ENCODE peak calls at places on chromosomes 3 and 15, in eight cellular contexts. M, E, O, W, H, V, I and Q are unnamed samples.

GRCh38 chr3:36688815-36689214 is 75.5 kb downstream of the DCLK3 start:
- DNase-seq in M (no peak), E (no peak), O (no peak), W (no peak), H (no peak), V (no peak), I (no peak), Q (no peak)

GRCh38 chr15:51883436-51883835 is 54.0 kb downstream of the TMOD3 start:
- DNase-seq in M (no peak), E (no peak), O (peak; percentile 75), W (no peak), H (peak; percentile 56), V (no peak), I (no peak), Q (no peak)

GRCh38 chr3:149368850-149369497 is 8.5 kb downstream of the TM4SF1 start:
- DNase-seq in M (no peak), E (no peak), O (no peak), W (peak; percentile 21), H (no peak), V (no peak), I (no peak), Q (no peak)

GRCh38 chr3:133401374-133402135 is 1.7 kb downstream of the BFSP2 start:
- DNase-seq in M (no peak), E (no peak), O (no peak), W (no peak), H (no peak), V (no peak), I (no peak), Q (no peak)

GRCh38 chr3:170233532-170233931 is 11.3 kb downstream of the PRKCI start:
- DNase-seq in M (no peak), E (no peak), O (peak; percentile 15), W (no peak), H (peak; percentile 98), V (no peak), I (no peak), Q (no peak)

GRCh38 chr15:41207687-41208448 is 22.7 kb downstream of the EXD1 start:
- DNase-seq in M (no peak), E (no peak), O (no peak), W (no peak), H (peak; percentile 23), V (no peak), I (no peak), Q (no peak)

GRCh38 chr15:65964792-65965433 is 95.6 kb downstream of the RAB11A start:
- DNase-seq in M (no peak), E (no peak), O (no peak), W (no peak), H (no peak), V (no peak), I (no peak), Q (no peak)

GRCh38 chr3:54625805-54626787 is 301.8 kb downstream of the LRTM1 start:
- DNase-seq in M (no peak), E (no peak), O (no peak), W (no peak), H (no peak), V (no peak), I (no peak), Q (no peak)

GRCh38 chr3:65039754-65040210 is 352.0 kb upstream of the ADAMTS9 start:
- DNase-seq in M (no peak), E (no peak), O (no peak), W (no peak), H (no peak), V (no peak), I (no peak), Q (no peak)

GRCh38 chr3:41267975-41268640 is 68.8 kb downstream of the CTNNB1 start:
- DNase-seq in M (no peak), E (no peak), O (no peak), W (no peak), H (peak; percentile 85), V (no peak), I (no peak), Q (no peak)

GRCh38 chr3:64223809-64224570 is 1.3 kb downstream of the PRICKLE2 start:
- DNase-seq in M (no peak), E (no peak), O (no peak), W (peak; percentile 65), H (peak; percentile 77), V (no peak), I (no peak), Q (peak; percentile 82)

GRCh38 chr3:111519193-111519592 is 22.8 kb upstream of the CD96 start:
- DNase-seq in M (no peak), E (no peak), O (peak; percentile 8), W (no peak), H (no peak), V (no peak), I (no peak), Q (no peak)

GRCh38 chr15:38941399-38941953 is 376.9 kb upstream of the RASGRP1 start:
- DNase-seq in M (no peak), E (no peak), O (no peak), W (no peak), H (peak; percentile 78), V (no peak), I (no peak), Q (no peak)

GRCh38 chr3:171327441-171328174 is 132.6 kb downstream of the TNIK start:
- DNase-seq in M (no peak), E (no peak), O (no peak), W (no peak), H (no peak), V (no peak), I (no peak), Q (no peak)

GRCh38 chr3:74614133-74614967 is at the start of gene CNTN3:
- DNase-seq in M (peak; percentile 71), E (peak; percentile 52), O (peak; percentile 29), W (no peak), H (no peak), V (no peak), I (no peak), Q (no peak)

GRCh38 chr15:89043031-89044002 is 44.9 kb upstream of the ABHD2 start:
- DNase-seq in M (no peak), E (no peak), O (no peak), W (no peak), H (no peak), V (no peak), I (no peak), Q (no peak)

GRCh38 chr15:73700041-73700842 is 16.1 kb downstream of the CD276 start:
- DNase-seq in M (no peak), E (peak; percentile 66), O (peak; percentile 88), W (peak; percentile 81), H (peak; percentile 84), V (peak; percentile 53), I (peak; percentile 75), Q (no peak)

GRCh38 chr3:48039487-48040190 is 23.4 kb upstream of the MAP4 start:
- DNase-seq in M (no peak), E (no peak), O (peak; percentile 29), W (peak; percentile 57), H (peak; percentile 76), V (no peak), I (no peak), Q (no peak)

GRCh38 chr3:194761384-194761783 is 75.7 kb downstream of the FAM43A start:
- DNase-seq in M (no peak), E (no peak), O (no peak), W (no peak), H (no peak), V (no peak), I (no peak), Q (no peak)

GRCh38 chr15:64460737-64461576 is 579 bp downstream of the ZNF609 start:
- DNase-seq in M (no peak), E (peak; percentile 17), O (peak; percentile 74), W (peak; percentile 81), H (peak; percentile 84), V (peak; percentile 48), I (peak; percentile 15), Q (no peak)

GRCh38 chr3:98556164-98557130 is 24.7 kb downstream of the GPR15 start:
- DNase-seq in M (no peak), E (no peak), O (no peak), W (no peak), H (peak; percentile 38), V (no peak), I (no peak), Q (no peak)

GRCh38 chr15:47185222-47185800 is 532.0 kb upstream of the SEMA6D start:
- DNase-seq in M (no peak), E (no peak), O (no peak), W (no peak), H (no peak), V (no peak), I (no peak), Q (no peak)

GRCh38 chr3:138950006-138950644 is 3.1 kb downstream of the FOXL2NB start:
- DNase-seq in M (no peak), E (peak; percentile 55), O (peak; percentile 41), W (no peak), H (peak; percentile 23), V (no peak), I (no peak), Q (no peak)

GRCh38 chr15:69562564-69562963 is 109.9 kb downstream of the RPLP1 start:
- DNase-seq in M (no peak), E (no peak), O (no peak), W (no peak), H (no peak), V (no peak), I (no peak), Q (no peak)

GRCh38 chr3:179558742-179559364 is 3.9 kb upstream of the ACTL6A start:
- DNase-seq in M (no peak), E (peak; percentile 69), O (peak; percentile 84), W (peak; percentile 73), H (peak; percentile 75), V (no peak), I (peak; percentile 25), Q (no peak)

GRCh38 chr3:4776980-4777581 is 202.2 kb upstream of the BHLHE40 start:
- DNase-seq in M (no peak), E (no peak), O (no peak), W (no peak), H (peak; percentile 92), V (no peak), I (no peak), Q (no peak)

GRCh38 chr3:12266038-12266437 is 22.8 kb upstream of the PPARG start:
- DNase-seq in M (no peak), E (no peak), O (no peak), W (no peak), H (no peak), V (no peak), I (no peak), Q (no peak)

GRCh38 chr15:63636518-63637061 is 39.4 kb downstream of the FBXL22 start:
- DNase-seq in M (no peak), E (no peak), O (no peak), W (no peak), H (no peak), V (no peak), I (no peak), Q (no peak)

GRCh38 chr3:132317229-132317948 is at the start of gene ACP3:
- DNase-seq in M (no peak), E (no peak), O (peak; percentile 91), W (peak; percentile 22), H (peak; percentile 95), V (no peak), I (no peak), Q (no peak)

GRCh38 chr3:60954049-60954448 is 297.2 kb downstream of the FHIT start:
- DNase-seq in M (no peak), E (no peak), O (peak; percentile 10), W (no peak), H (peak; percentile 79), V (no peak), I (no peak), Q (no peak)

GRCh38 chr15:48965972-48966371 is 2.3 kb upstream of the SHC4 start:
- DNase-seq in M (no peak), E (no peak), O (peak; percentile 79), W (no peak), H (peak; percentile 82), V (no peak), I (no peak), Q (no peak)